ENCODE peak calls at places on chromosomes 4 and X, in five cellular contexts. W, Y, G, Q and F are unnamed samples.

GRCh38 chr4:78669453-78669852 is 106.7 kb upstream of the BMP2K start:
- DNase-seq in W (no peak), Y (no peak), Q (no peak), G (no peak), F (peak; percentile 52)

GRCh38 chr4:1523033-1523432 is 116.8 kb upstream of the NKX1-1 start:
- DNase-seq in W (no peak), G (no peak), Y (no peak), Q (no peak), F (no peak)

GRCh38 chr4:119103263-119103662 is 32.4 kb upstream of the MYOZ2 start:
- DNase-seq in Q (no peak), W (no peak), Y (peak; percentile 99), G (peak; percentile 99), F (peak; percentile 98)

GRCh38 chr4:84515075-84515474 is 16.0 kb upstream of the NKX6-1 start:
- DNase-seq in G (no peak), Y (no peak), W (no peak), Q (no peak), F (no peak)

GRCh38 chr4:99587803-99588202 is 13.2 kb downstream of the MTTP start:
- DNase-seq in Q (no peak), Y (no peak), G (no peak), W (no peak), F (no peak)

GRCh38 chrX:139156356-139156755 is 374.2 kb upstream of the F9 start:
- DNase-seq in W (no peak), G (no peak), Y (no peak), Q (no peak), F (no peak)

GRCh38 chrX:100731441-100732281 is at the start of gene SYTL4:
- DNase-seq in G (no peak), Y (no peak), W (no peak), Q (peak; percentile 48), F (peak; percentile 33)

GRCh38 chr4:5387457-5387856 is 320.9 kb downstream of the EVC2 start:
- DNase-seq in Q (no peak), W (no peak), Y (no peak), G (no peak), F (no peak)

GRCh38 chr4:101238706-101239105 is 108.6 kb downstream of the PPP3CA start:
- DNase-seq in G (peak; percentile 54), W (no peak), Y (peak; percentile 61), Q (no peak), F (no peak)

GRCh38 chrX:133970021-133970550 is 15.3 kb downstream of the GPC3 start:
- DNase-seq in W (no peak), G (no peak), Q (no peak), Y (peak; percentile 16), F (peak; percentile 77)

GRCh38 chr4:122909683-122910082 is 12.7 kb downstream of the NUDT6 start:
- DNase-seq in Y (peak; percentile 38), Q (no peak), W (no peak), G (no peak), F (peak; percentile 18)

GRCh38 chr4:108425988-108426387 is 194.4 kb upstream of the RPL34 start:
- DNase-seq in G (peak; percentile 94), Y (peak; percentile 55), W (no peak), Q (no peak), F (no peak)

GRCh38 chr4:44462259-44462658 is 13.7 kb upstream of the KCTD8 start:
- DNase-seq in Y (no peak), Q (no peak), W (no peak), G (no peak), F (no peak)

GRCh38 chrX:110791206-110791605 is 4.4 kb downstream of the CHRDL1 start:
- DNase-seq in Y (no peak), G (no peak), W (no peak), Q (no peak), F (no peak)

GRCh38 chrX:110794601-110795000 is 1.0 kb downstream of the CHRDL1 start:
- DNase-seq in G (no peak), W (no peak), Y (no peak), Q (no peak), F (no peak)

DNA sequence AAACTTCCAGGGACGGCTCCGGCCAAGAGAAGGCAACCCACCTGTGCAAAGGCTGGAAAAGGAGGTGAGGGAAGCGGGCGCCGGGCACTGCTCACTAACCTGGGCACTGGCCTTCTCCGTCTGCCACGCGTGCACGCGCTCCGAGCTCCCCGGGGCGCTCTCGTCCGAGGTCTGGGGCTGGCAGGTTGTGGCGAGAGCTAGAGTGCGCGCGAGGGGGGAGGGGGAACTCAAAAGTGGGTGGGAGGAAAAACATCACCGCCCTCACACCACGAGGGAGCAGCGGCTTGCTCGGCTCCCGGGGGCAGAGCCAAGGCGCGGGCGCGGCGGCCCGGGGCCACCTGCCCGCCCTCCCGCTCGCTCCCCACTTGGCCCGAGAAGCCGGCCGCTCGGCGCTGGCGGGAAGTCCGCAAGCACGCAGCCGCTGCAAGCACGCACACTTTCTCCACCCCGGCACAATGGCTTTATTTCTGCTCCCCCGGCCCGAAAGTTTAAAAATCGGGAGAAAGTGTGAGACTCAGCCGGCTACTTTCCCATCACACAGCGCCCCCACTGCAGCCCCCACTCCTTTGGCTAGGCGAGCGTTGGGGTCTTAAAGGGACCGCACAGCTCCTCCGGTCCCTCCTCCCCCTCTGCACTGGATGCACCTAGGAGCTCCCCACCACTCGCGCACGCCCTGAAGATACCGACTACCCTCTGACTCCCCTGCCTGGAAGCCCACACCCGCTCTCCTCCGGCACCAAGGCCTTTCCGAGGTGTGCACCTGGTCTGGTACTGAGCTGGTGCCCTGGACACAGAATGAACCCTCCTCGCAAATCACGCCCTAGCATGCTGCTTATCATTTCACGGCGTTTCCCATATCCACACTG is at the start of gene CHRDL1:
- DNase-seq in W (peak; percentile 18), Y (peak; percentile 13), G (no peak), Q (peak; percentile 54), F (peak; percentile 33)
- H2BK5ac ChIP-seq in W (no peak within 1 kb of the TSS), Y (no peak within 1 kb of the TSS), G (no peak within 1 kb of the TSS), Q (no peak within 1 kb of the TSS), F (no peak within 1 kb of the TSS)

GRCh38 chr4:184165291-184165690 is 52.4 kb downstream of the ENPP6 start:
- DNase-seq in Y (peak; percentile 11), W (no peak), G (peak; percentile 11), Q (peak; percentile 65), F (peak; percentile 56)

GRCh38 chr4:184168406-184169019 is 49.2 kb downstream of the ENPP6 start:
- DNase-seq in Y (peak; percentile 59), W (peak; percentile 64), Q (peak; percentile 90), G (peak; percentile 47), F (peak; percentile 95)

GRCh38 chr4:184169225-184169867 is 48.3 kb downstream of the ENPP6 start:
- DNase-seq in W (no peak), G (no peak), Q (peak; percentile 46), Y (no peak), F (peak; percentile 57)

GRCh38 chr4:184166736-184167135 is 50.9 kb downstream of the ENPP6 start:
- DNase-seq in G (no peak), Q (peak; percentile 71), Y (no peak), W (no peak), F (peak; percentile 64)

GRCh38 chr4:184167576-184167975 is 50.1 kb downstream of the ENPP6 start:
- DNase-seq in Y (no peak), G (no peak), W (no peak), Q (peak; percentile 89), F (peak; percentile 72)
- H2BK5ac ChIP-seq in Y (no peak overlapping the region), G (no peak overlapping the region), W (no peak overlapping the region), Q (no peak overlapping the region), F (no peak overlapping the region)

DNA sequence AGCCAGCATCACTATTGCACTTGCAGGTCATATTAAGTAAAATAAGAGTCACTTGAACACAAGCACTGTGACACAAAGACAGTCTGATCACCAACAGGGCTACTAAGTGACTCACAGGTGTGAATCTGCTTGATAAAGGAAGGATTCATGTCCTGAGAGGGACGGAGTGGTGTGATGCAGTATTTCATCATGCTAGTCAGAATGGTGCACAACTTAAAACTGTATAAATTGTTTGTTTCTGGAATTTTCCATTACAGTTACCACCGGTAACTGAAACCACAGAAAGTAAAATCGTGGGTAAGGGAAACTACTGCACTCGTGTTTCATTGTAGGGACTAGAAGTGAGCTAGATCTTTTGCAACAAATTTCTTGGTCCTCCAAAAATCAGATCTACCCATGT is 109.7 kb downstream of the ELOVL6 start:
- DNase-seq in Y (peak; percentile 81), G (peak; percentile 76), Q (no peak), W (no peak), F (peak; percentile 85)
- H2BK5ac ChIP-seq in Y (no peak overlapping the region), G (no peak overlapping the region), Q (peak overlapping the region; percentile 13), W (no peak overlapping the region), F (no peak overlapping the region)

GRCh38 chrX:15930585-15930984 is 76.0 kb upstream of the AP1S2 start:
- DNase-seq in Y (peak; percentile 44), G (peak; percentile 66), Q (no peak), W (no peak), F (peak; percentile 75)

GRCh38 chrX:15926622-15927021 is 72.0 kb upstream of the AP1S2 start:
- DNase-seq in G (no peak), Y (no peak), W (no peak), Q (no peak), F (no peak)

GRCh38 chrX:15931362-15931761 is 76.7 kb upstream of the AP1S2 start:
- DNase-seq in W (no peak), Q (no peak), Y (no peak), G (no peak), F (no peak)

DNA sequence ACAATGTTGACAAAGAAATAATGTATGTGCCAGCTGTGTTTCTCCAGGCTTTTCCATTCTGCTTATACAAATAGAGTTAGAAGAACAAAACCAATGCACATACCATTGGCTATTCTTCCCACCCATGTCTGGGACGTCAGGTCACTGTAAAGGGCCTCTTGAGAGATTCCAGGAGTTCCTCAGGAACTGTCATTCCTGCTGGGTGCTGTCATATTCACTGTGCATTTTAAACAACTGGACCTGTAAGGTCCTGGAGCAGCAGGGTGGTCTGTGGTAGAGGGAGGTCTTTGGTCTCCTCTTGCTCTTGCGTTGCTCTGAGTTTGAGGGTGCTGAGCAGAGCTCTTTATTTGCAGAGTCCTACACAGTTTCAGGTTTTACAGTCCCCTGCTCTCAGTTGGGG is 74.6 kb upstream of the AP1S2 start:
- DNase-seq in Y (no peak), G (no peak), W (no peak), Q (no peak), F (no peak)
- H2BK5ac ChIP-seq in Y (no peak overlapping the region), G (no peak overlapping the region), W (no peak overlapping the region), Q (no peak overlapping the region), F (no peak overlapping the region)

GRCh38 chrX:113551919-113552318 is 711.3 kb upstream of the AMOT start:
- DNase-seq in G (no peak), W (no peak), Y (no peak), Q (no peak), F (no peak)
- H2BK5ac ChIP-seq in G (no peak overlapping the region), W (no peak overlapping the region), Y (no peak overlapping the region), Q (no peak overlapping the region), F (no peak overlapping the region)

GRCh38 chr4:8601556-8601955 is 9.0 kb downstream of the CPZ start:
- DNase-seq in Y (no peak), W (no peak), Q (no peak), G (no peak), F (no peak)

GRCh38 chr4:8599657-8600056 is 7.1 kb downstream of the CPZ start:
- DNase-seq in W (no peak), Y (peak; percentile 19), Q (no peak), G (peak; percentile 82), F (no peak)

GRCh38 chr4:8600266-8600665 is 7.7 kb downstream of the CPZ start:
- DNase-seq in G (no peak), Q (no peak), W (no peak), Y (no peak), F (no peak)

GRCh38 chr4:8601086-8601485 is 8.5 kb downstream of the CPZ start:
- DNase-seq in Q (no peak), G (no peak), Y (no peak), W (no peak), F (no peak)

GRCh38 chr4:8600686-8601085 is 8.1 kb downstream of the CPZ start:
- DNase-seq in G (no peak), W (no peak), Q (no peak), Y (no peak), F (no peak)
- H2BK5ac ChIP-seq in G (no peak overlapping the region), W (no peak overlapping the region), Q (no peak overlapping the region), Y (no peak overlapping the region), F (no peak overlapping the region)